ENCODE peak calls at places on chromosomes 5 and 9, in seven cellular contexts. N is uterus, J is psoas muscle, P is upper lobe of right lung, K is endothelial cell of umbilical vein, O is mammary epithelial cell, T is cardiac muscle cell. D is an unnamed sample.

GRCh38 chr5:123180676-123181393 is 91.8 kb downstream of the PRDM6 start:
- DNase-seq in J (no peak), T (no peak), N (no peak), K (no peak), O (no peak), P (no peak), D (no peak)

GRCh38 chr5:31614147-31615030 is 24.5 kb upstream of the PDZD2 start:
- DNase-seq in P (no peak), T (no peak), N (no peak), J (no peak), O (no peak), K (no peak), D (no peak)

GRCh38 chr5:132422720-132423442 is 53.4 kb downstream of the SLC22A5 start:
- DNase-seq in K (peak; percentile 45), J (no peak), O (no peak), T (peak; percentile 55), P (no peak), N (no peak), D (peak; percentile 96)

GRCh38 chr5:2848634-2849033 is 97.2 kb upstream of the IRX2 start:
- DNase-seq in K (no peak), P (no peak), J (no peak), T (no peak), O (peak; percentile 5), N (no peak), D (no peak)

GRCh38 chr9:27990524-27990923 is 417.2 kb upstream of the C9orf72 start:
- DNase-seq in N (no peak), K (no peak), P (no peak), J (no peak), O (no peak), T (no peak), D (no peak)

GRCh38 chr9:79353856-79354520 is 217.8 kb upstream of the TLE4 start:
- DNase-seq in T (no peak), N (no peak), K (peak; percentile 7), O (no peak), J (no peak), P (no peak), D (no peak)

GRCh38 chr5:179265529-179266290 is 79.6 kb downstream of the ADAMTS2 start:
- DNase-seq in K (no peak), J (peak; percentile 97), N (peak; percentile 98), O (peak; percentile 9), P (peak; percentile 88), T (peak; percentile 23), D (peak; percentile 72)

GRCh38 chr9:78261403-78262001 is 25.6 kb downstream of the CEP78 start:
- DNase-seq in N (no peak), T (peak; percentile 23), P (no peak), K (peak; percentile 39), J (no peak), O (peak; percentile 9), D (no peak)

GRCh38 chr5:125227333-125228075 is 481.1 kb upstream of the ZNF608 start:
- DNase-seq in P (no peak), O (no peak), J (no peak), N (no peak), T (peak; percentile 27), K (peak; percentile 33), D (no peak)

GRCh38 chr9:16864741-16865434 is 5.6 kb downstream of the BNC2 start:
- DNase-seq in T (no peak), P (no peak), J (no peak), K (no peak), N (no peak), O (no peak), D (no peak)

GRCh38 chr5:108259306-108259705 is 122.6 kb downstream of the FBXL17 start:
- DNase-seq in T (peak; percentile 71), J (no peak), N (no peak), P (no peak), O (peak; percentile 22), K (peak; percentile 85), D (no peak)

GRCh38 chr9:125504616-125505015 is 202.4 kb downstream of the MAPKAP1 start:
- DNase-seq in N (no peak), T (no peak), K (no peak), P (no peak), J (no peak), O (no peak), D (no peak)

GRCh38 chr5:43389679-43390329 is 22.4 kb downstream of the CCL28 start:
- DNase-seq in N (peak; percentile 26), K (peak; percentile 81), T (peak; percentile 86), O (peak; percentile 86), J (no peak), P (no peak), D (no peak)

GRCh38 chr9:5274770-5275169 is 29.7 kb downstream of the RLN2 start:
- DNase-seq in N (no peak), K (no peak), J (no peak), T (no peak), P (no peak), O (no peak), D (no peak)

GRCh38 chr9:17531642-17532254 is 47.1 kb upstream of the SH3GL2 start:
- DNase-seq in T (peak; percentile 58), K (peak; percentile 53), N (no peak), O (peak; percentile 29), P (no peak), J (no peak), D (peak; percentile 77)

GRCh38 chr5:175567954-175568353 is 89.6 kb downstream of the SFXN1 start:
- DNase-seq in K (no peak), O (no peak), J (no peak), P (no peak), N (no peak), T (no peak), D (no peak)
- TF ChIP-seq CTCF in K (no peak), O (no peak), J (no peak), P (no peak), N (no peak), T (no peak), D (no peak)

GRCh38 chr5:157188270-157188669 is 7.6 kb downstream of the ITK start:
- DNase-seq in O (no peak), K (no peak), P (no peak), N (no peak), J (no peak), T (no peak), D (no peak)
- H3K4me1 ChIP-seq in O (no peaks in the 10 kb centered on the region), K (no peaks in the 10 kb centered on the region), P (no peaks in the 10 kb centered on the region), N (no peaks in the 10 kb centered on the region), J (no peaks in the 10 kb centered on the region), T (no peaks in the 10 kb centered on the region), D (no peaks in the 10 kb centered on the region)

DNA sequence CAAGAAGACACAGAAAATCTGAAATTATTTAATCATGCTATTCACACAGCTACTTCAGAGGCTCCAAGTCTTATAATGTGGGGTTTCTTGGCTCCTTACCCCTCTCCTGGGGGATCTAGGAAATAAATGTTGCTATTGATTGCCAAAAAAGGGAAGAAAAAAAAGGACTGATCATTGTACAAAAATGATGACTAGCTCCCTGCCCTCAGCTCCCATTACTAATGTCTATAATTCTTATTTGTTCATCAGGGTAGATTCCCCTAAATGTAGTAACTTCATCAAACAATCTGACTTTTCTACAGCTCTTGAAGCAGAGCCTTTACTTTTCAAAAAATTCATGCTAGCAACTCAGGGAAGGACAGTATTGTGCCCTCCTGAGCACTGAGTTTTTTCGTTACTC is 3.3 kb upstream of the SMC5 start:
- DNase-seq in P (no peak), J (no peak), O (peak; percentile 19), N (no peak), T (no peak), K (no peak), D (no peak)
- H3K4me3 ChIP-seq in P (peak overlapping the region; percentile 87), J (no peak overlapping the region), O (peak overlapping the region; percentile 52), N (no peak overlapping the region), T (no peak overlapping the region), K (no peak overlapping the region), D (no peak overlapping the region)

GRCh38 chr5:116237917-116238502 is 153.2 kb downstream of the COMMD10 start:
- DNase-seq in N (no peak), T (no peak), K (no peak), J (no peak), P (no peak), O (no peak), D (no peak)
- TF ChIP-seq CTCF in N (peak; percentile 14), T (peak; percentile 16), K (no peak), J (no peak), P (no peak), O (peak; percentile 10), D (no peak)

DNA sequence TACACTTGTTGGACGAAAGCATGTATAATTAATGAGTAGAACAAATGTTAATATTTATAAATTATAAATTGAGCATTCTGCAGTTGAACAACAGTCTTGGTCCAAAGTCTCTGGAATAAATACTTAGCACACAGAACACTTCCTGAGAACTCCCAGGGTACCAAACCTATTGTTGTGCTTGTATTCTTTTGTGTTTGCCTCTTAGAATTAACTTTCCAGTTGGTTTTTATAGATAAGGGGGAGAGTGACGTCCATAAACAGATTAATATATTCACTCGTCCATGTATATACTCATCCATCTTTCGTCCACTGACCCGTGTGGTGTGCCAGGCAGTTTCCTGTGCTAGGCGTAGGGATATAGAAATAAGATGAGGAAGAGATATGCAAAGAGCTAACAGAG is 62.3 kb upstream of the TGFBR1 start:
- DNase-seq in O (no peak), P (no peak), K (peak; percentile 11), T (no peak), N (no peak), J (no peak), D (no peak)
- H3K4me1 ChIP-seq in O (peaks cover 18% of the 10 kb centered on the region), P (peaks cover 12% of the 10 kb centered on the region), K (peaks cover 6% of the 10 kb centered on the region), T (no peaks in the 10 kb centered on the region), N (no peaks in the 10 kb centered on the region), J (no peaks in the 10 kb centered on the region), D (peaks cover 2% of the 10 kb centered on the region)

DNA sequence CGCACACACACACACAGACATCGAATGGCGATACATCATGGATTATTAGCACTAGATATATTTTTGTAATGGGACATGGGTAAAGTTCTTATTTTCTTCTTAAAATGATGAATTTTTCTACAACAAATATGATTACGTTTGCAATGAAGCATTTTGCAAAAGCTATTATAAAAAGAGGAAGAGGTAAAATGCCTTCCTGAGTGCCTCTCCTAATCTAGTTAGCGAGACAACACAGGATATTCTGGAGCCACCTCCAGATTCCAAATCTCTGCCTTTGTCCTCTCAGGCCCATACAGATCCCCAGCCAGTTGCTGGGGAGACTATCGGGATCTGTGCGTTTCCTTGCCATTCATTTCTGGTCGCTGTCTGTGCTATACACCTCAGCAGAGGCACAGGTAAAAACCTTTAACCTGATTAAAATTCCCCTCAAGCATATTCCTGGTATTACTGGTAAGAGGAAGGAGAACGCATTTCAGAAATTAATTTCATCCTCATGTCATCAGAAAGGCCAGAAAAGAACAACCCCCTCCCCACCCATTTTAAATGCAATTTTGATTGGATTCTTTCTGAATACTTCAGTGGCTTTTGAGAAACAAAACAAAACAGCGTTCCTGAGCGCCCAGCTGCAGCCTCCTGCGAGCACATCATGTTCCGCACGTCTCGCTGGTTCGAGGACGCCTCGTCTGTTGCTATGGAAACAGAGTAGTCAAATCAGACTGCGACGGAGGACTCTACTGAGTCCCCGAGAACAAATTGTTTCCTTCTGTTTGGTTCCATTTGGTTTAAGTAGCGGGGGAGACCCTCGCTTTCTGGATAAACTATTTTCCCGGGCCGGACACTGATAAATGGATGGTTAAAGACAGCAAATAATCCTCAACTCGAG is 69.3 kb downstream of the SLC28A3 start:
- DNase-seq in T (peak; percentile 39), O (no peak), P (peak; percentile 66), N (peak; percentile 35), K (peak; percentile 12), J (peak; percentile 35), D (peak; percentile 15)
- H3K4me3 ChIP-seq in T (no peak overlapping the region), O (no peak overlapping the region), P (no peak overlapping the region), N (no peak overlapping the region), K (no peak overlapping the region), J (peak overlapping the region; percentile 46), D (no peak overlapping the region)